ENCODE peak calls at places on chromosomes 2 and 18, in nine cellular contexts. V, X, K, Q, L, E, O, U and M are unnamed samples.

GRCh38 chr2:57330447-57330846 is 716.2 kb upstream of the VRK2 start:
- DNase-seq in E (no peak), O (no peak), V (no peak), K (no peak), L (no peak), U (peak), Q (no peak), X (no peak), M (no peak)

GRCh38 chr2:309148-309969 is 21.5 kb upstream of the ALKAL2 start:
- DNase-seq in Q (no peak), X (no peak), U (no peak), L (peak), O (no peak), K (no peak), E (no peak), V (no peak), M (no peak)

GRCh38 chr2:88442501-88442900 is 10.0 kb downstream of the FOXI3 start:
- DNase-seq in X (no peak), Q (no peak), K (no peak), U (no peak), E (no peak), L (no peak), V (no peak), O (no peak), M (no peak)

GRCh38 chr2:101130081-101130480 is 21.1 kb downstream of the TBC1D8 start:
- DNase-seq in K (no peak), E (no peak), V (no peak), Q (no peak), U (no peak), X (no peak), L (no peak), O (no peak), M (no peak)

GRCh38 chr2:231167745-231168459 is 30.5 kb upstream of the ARMC9 start:
- DNase-seq in X (no peak), O (no peak), V (no peak), U (peak), K (no peak), Q (no peak), L (no peak), E (no peak), M (no peak)

GRCh38 chr2:47360937-47361336 is 42.0 kb upstream of the MSH2 start:
- DNase-seq in O (no peak), K (no peak), L (no peak), Q (no peak), E (no peak), U (no peak), V (no peak), X (no peak), M (peak)

GRCh38 chr2:214135966-214136365 is 274.9 kb upstream of the VWC2L start:
- DNase-seq in U (no peak), K (no peak), Q (no peak), E (no peak), X (no peak), L (no peak), V (no peak), O (no peak), M (no peak)

GRCh38 chr2:20309001-20309400 is 41.6 kb downstream of the PUM2 start:
- DNase-seq in O (no peak), V (no peak), L (no peak), U (no peak), Q (no peak), E (no peak), X (no peak), K (no peak), M (no peak)

GRCh38 chr2:126750506-126750905 is 94.5 kb downstream of the GYPC start:
- DNase-seq in L (no peak), Q (no peak), U (no peak), O (no peak), X (no peak), K (peak), V (no peak), E (no peak), M (no peak)

GRCh38 chr2:105675841-105676240 is 68.9 kb upstream of the NCK2 start:
- DNase-seq in L (no peak), O (no peak), E (no peak), X (no peak), V (no peak), U (no peak), K (no peak), Q (no peak), M (no peak)

GRCh38 chr2:224333631-224334030 is 68.3 kb downstream of the FAM124B start:
- DNase-seq in Q (no peak), L (no peak), V (no peak), X (no peak), U (no peak), E (no peak), O (no peak), K (no peak), M (no peak)

GRCh38 chr2:176079851-176080539 is 3.8 kb downstream of the EVX2 start:
- DNase-seq in E (peak), X (no peak), Q (peak), O (peak), U (peak), L (peak), V (peak), K (peak), M (peak)

GRCh38 chr2:201904529-201905420 is 98.4 kb downstream of the CDK15 start:
- DNase-seq in Q (no peak), L (no peak), O (no peak), E (no peak), V (no peak), K (no peak), X (no peak), U (no peak), M (no peak)

GRCh38 chr18:61308795-61309393 is 24.3 kb upstream of the CDH20 start:
- DNase-seq in X (no peak), Q (no peak), E (no peak), L (peak), O (no peak), K (no peak), V (no peak), U (no peak), M (peak)

GRCh38 chr18:49690307-49690706 is 123.0 kb downstream of the ACAA2 start:
- DNase-seq in E (no peak), U (peak), X (no peak), L (no peak), Q (no peak), K (no peak), V (no peak), O (peak), M (no peak)

GRCh38 chr2:40479995-40480525 is 28.2 kb upstream of the SLC8A1 start:
- DNase-seq in Q (no peak), V (no peak), K (no peak), L (no peak), U (no peak), E (no peak), X (no peak), O (no peak), M (no peak)

GRCh38 chr2:105394951-105395611 is 3.8 kb downstream of the FHL2 start:
- DNase-seq in L (no peak), E (no peak), K (no peak), X (no peak), U (peak), O (no peak), V (no peak), Q (no peak), M (no peak)

GRCh38 chr2:51782874-51783765 is 751.2 kb upstream of the NRXN1 start:
- DNase-seq in U (no peak), L (peak), K (no peak), X (no peak), Q (no peak), V (no peak), E (no peak), O (no peak), M (no peak)

GRCh38 chr2:96138146-96139145 is at the start of gene ASTL:
- DNase-seq in U (peak), K (peak), Q (peak), X (no peak), E (peak), L (no peak), O (peak), V (peak), M (peak)

GRCh38 chr18:63322908-63323634 is 3.5 kb upstream of the BCL2 start:
- DNase-seq in V (peak), E (peak), O (peak), Q (no peak), X (no peak), U (peak), K (peak), L (peak), M (peak)